ENCODE peak calls at places on chromosomes 1 and 21, in six cellular contexts. One of them, this sample, is unnamed.

GRCh38 chr1:67264152-67264551 is 43.5 kb upstream of the IL12RB2 start:
- DNase-seq in left lung: no peak
- DNase-seq in keratinocyte: no peak
- DNase-seq in WTC11: no peak
- DNase-seq in uterus: no peak
- DNase-seq in A549: no peak
- DNase-seq in this sample: no peak

GRCh38 chr1:85612704-85613361 is 32.3 kb downstream of the CCN1 start:
- DNase-seq in uterus: no peak
- DNase-seq in left lung: no peak
- DNase-seq in WTC11: no peak
- DNase-seq in A549: peak
- DNase-seq in keratinocyte: peak
- DNase-seq in this sample: no peak

GRCh38 chr1:18940303-18941020 is 16.0 kb downstream of the IFFO2 start:
- DNase-seq in left lung: no peak
- DNase-seq in WTC11: no peak
- DNase-seq in A549: no peak
- DNase-seq in keratinocyte: no peak
- DNase-seq in uterus: no peak
- DNase-seq in this sample: no peak

GRCh38 chr21:25963186-25963585 is 207.4 kb downstream of the APP start:
- DNase-seq in keratinocyte: peak
- DNase-seq in A549: peak
- DNase-seq in WTC11: no peak
- DNase-seq in uterus: no peak
- DNase-seq in left lung: no peak
- DNase-seq in this sample: no peak

GRCh38 chr1:152168535-152168868 is 9.5 kb upstream of the RPTN start:
- DNase-seq in WTC11: no peak
- DNase-seq in keratinocyte: no peak
- DNase-seq in A549: no peak
- DNase-seq in uterus: no peak
- DNase-seq in left lung: no peak
- DNase-seq in this sample: no peak

GRCh38 chr1:155207578-155208405 is at the start of gene THBS3:
- DNase-seq in left lung: no peak
- DNase-seq in WTC11: no peak
- DNase-seq in A549: no peak
- DNase-seq in keratinocyte: no peak
- DNase-seq in uterus: peak
- DNase-seq in this sample: no peak

GRCh38 chr1:15709226-15709625 is 25.1 kb downstream of the PLEKHM2 start:
- DNase-seq in uterus: no peak
- DNase-seq in A549: no peak
- DNase-seq in left lung: no peak
- DNase-seq in keratinocyte: no peak
- DNase-seq in WTC11: no peak
- DNase-seq in this sample: no peak

GRCh38 chr21:18030248-18030647 is 211.1 kb upstream of the C21orf91 start:
- DNase-seq in left lung: no peak
- DNase-seq in uterus: no peak
- DNase-seq in WTC11: no peak
- DNase-seq in keratinocyte: no peak
- DNase-seq in A549: no peak
- DNase-seq in this sample: no peak

GRCh38 chr1:23444104-23444533 is 19.6 kb upstream of the TCEA3 start:
- DNase-seq in uterus: peak
- DNase-seq in A549: no peak
- DNase-seq in WTC11: no peak
- DNase-seq in keratinocyte: no peak
- DNase-seq in left lung: no peak
- DNase-seq in this sample: no peak

GRCh38 chr1:65368403-65368802 is 52.1 kb upstream of the LEPR start:
- DNase-seq in WTC11: no peak
- DNase-seq in keratinocyte: no peak
- DNase-seq in A549: no peak
- DNase-seq in left lung: no peak
- DNase-seq in uterus: no peak
- DNase-seq in this sample: no peak

GRCh38 chr1:222399197-222399596 is 148.7 kb downstream of the HHIPL2 start:
- DNase-seq in uterus: no peak
- DNase-seq in keratinocyte: no peak
- DNase-seq in WTC11: no peak
- DNase-seq in left lung: no peak
- DNase-seq in A549: no peak
- DNase-seq in this sample: no peak

GRCh38 chr1:153651771-153652170 is 6.7 kb upstream of the SNAPIN start:
- DNase-seq in left lung: no peak
- DNase-seq in WTC11: no peak
- DNase-seq in A549: no peak
- DNase-seq in uterus: no peak
- DNase-seq in keratinocyte: no peak
- DNase-seq in this sample: no peak

GRCh38 chr1:25703671-25704637 is 87.4 kb downstream of the MAN1C1 start:
- DNase-seq in WTC11: no peak
- DNase-seq in left lung: no peak
- DNase-seq in A549: no peak
- DNase-seq in keratinocyte: no peak
- DNase-seq in uterus: no peak
- DNase-seq in this sample: no peak

GRCh38 chr1:156004843-156005593 is 15.7 kb downstream of the SSR2 start:
- DNase-seq in uterus: no peak
- DNase-seq in left lung: no peak
- DNase-seq in WTC11: no peak
- DNase-seq in A549: no peak
- DNase-seq in keratinocyte: no peak
- DNase-seq in this sample: no peak

GRCh38 chr1:110288111-110288510 is 51.1 kb upstream of the RBM15 start:
- DNase-seq in keratinocyte: no peak
- DNase-seq in uterus: no peak
- DNase-seq in WTC11: no peak
- DNase-seq in left lung: no peak
- DNase-seq in A549: no peak
- DNase-seq in this sample: no peak

GRCh38 chr1:38071530-38072266 is 25.1 kb upstream of the POU3F1 start:
- DNase-seq in keratinocyte: peak
- DNase-seq in uterus: no peak
- DNase-seq in A549: peak
- DNase-seq in WTC11: no peak
- DNase-seq in left lung: no peak
- DNase-seq in this sample: no peak

GRCh38 chr21:43348801-43349261 is 78.1 kb downstream of the SIK1 start:
- DNase-seq in WTC11: no peak
- DNase-seq in A549: no peak
- DNase-seq in uterus: no peak
- DNase-seq in left lung: peak
- DNase-seq in keratinocyte: no peak
- DNase-seq in this sample: no peak

DNA sequence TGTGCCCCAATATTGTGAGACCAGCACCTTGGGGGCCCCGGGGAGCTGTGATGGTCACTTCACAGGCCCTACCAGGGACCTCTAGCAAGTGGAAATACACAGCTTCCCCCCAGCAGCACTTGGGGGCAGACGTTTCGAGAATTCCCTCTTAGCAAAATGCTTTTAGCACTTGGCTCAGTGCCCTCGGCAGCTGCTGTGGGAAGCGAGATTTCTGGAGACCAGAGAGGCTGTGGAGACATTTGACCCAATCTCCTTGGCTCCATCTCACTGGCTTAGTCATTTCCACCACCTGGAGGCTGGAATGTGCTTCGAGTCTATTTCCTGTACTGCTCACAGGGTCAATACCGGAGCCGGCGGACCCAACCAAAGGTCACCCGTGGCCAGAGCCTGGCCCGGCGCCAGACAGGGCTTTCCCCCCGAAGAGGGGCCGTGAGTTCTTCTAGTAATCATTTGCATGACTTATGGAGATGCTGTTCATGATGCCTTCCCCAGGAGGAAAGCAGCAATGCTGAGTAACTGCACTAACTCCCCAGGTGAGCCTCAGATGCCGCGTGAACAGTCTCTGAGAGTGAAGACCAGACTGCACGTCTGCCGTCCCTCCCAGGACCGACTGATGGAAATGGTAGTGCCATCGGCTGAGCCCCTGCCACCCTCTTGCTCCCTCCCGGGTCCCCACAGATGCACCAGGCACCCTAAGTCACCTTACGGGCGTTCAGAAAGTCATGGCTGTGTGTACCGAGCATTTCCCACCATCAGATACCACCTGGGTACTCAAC is 4.4 kb upstream of the C2CD2 start:
- DNase-seq in left lung: no peak
- DNase-seq in keratinocyte: no peak
- DNase-seq in A549: peak
- DNase-seq in WTC11: no peak
- DNase-seq in uterus: peak
- DNase-seq in this sample: no peak
- TF ChIP-seq CTCF in left lung: no peak
- TF ChIP-seq CTCF in keratinocyte: peak
- TF ChIP-seq CTCF in A549: peak
- TF ChIP-seq CTCF in WTC11: no peak
- TF ChIP-seq CTCF in uterus: peak
- TF ChIP-seq CTCF in this sample: no peak

DNA sequence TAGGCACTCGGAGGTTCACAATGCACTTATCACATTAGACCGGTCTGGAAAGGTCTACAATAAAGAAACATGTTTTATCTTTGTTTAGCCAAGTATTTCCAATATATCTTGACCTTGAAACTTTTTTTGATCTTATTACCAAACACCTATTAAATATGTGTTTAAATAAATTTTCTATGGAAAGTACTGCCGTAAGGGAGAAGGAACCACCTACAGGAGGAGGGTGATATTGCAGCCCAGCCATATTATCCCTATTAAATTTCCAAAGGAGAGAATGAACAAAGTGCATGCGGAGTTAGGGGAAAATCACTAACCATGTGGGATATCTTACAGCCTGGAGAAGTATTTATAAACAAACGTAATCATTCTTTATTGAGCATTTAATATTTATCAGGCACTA is 14.5 kb downstream of the BRINP2 start:
- DNase-seq in left lung: no peak
- DNase-seq in A549: peak
- DNase-seq in keratinocyte: no peak
- DNase-seq in WTC11: peak
- DNase-seq in uterus: no peak
- DNase-seq in this sample: no peak
- TF ChIP-seq CTCF in left lung: no peak
- TF ChIP-seq CTCF in A549: no peak
- TF ChIP-seq CTCF in keratinocyte: peak
- TF ChIP-seq CTCF in WTC11: peak
- TF ChIP-seq CTCF in uterus: no peak
- TF ChIP-seq CTCF in this sample: peak

DNA sequence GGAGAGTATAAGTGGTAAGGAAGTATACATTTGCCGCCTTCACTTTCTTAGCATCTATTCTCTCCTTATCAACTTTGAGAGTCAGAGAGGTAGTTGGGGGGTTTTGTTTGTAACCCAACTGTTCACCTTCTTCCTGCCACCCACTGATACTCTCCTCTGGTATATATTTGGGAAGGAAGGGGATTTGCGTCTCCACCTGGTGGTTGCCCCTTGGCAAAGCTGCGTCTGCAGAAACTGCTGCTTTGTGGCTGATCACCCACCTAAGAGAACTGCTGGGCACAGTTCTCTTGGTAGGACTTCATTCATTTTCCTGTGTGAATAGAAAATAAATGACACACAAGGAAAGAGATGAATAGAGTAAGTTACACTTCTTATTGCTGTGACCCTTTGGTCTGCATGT is 87.0 kb downstream of the SYT14 start:
- DNase-seq in keratinocyte: no peak
- DNase-seq in WTC11: peak
- DNase-seq in A549: no peak
- DNase-seq in left lung: no peak
- DNase-seq in uterus: no peak
- DNase-seq in this sample: no peak
- TF ChIP-seq CTCF in keratinocyte: no peak
- TF ChIP-seq CTCF in WTC11: no peak
- TF ChIP-seq CTCF in A549: no peak
- TF ChIP-seq CTCF in left lung: no peak
- TF ChIP-seq CTCF in uterus: no peak
- TF ChIP-seq CTCF in this sample: no peak

GRCh38 chr1:196027127-196027526 is 581.1 kb downstream of the KCNT2 start:
- DNase-seq in keratinocyte: no peak
- DNase-seq in WTC11: no peak
- DNase-seq in uterus: no peak
- DNase-seq in left lung: no peak
- DNase-seq in A549: no peak
- DNase-seq in this sample: no peak

GRCh38 chr1:196034080-196034706 is 574.0 kb downstream of the KCNT2 start:
- DNase-seq in keratinocyte: no peak
- DNase-seq in left lung: no peak
- DNase-seq in uterus: no peak
- DNase-seq in WTC11: peak
- DNase-seq in A549: no peak
- DNase-seq in this sample: no peak

GRCh38 chr1:196030455-196030854 is 577.8 kb downstream of the KCNT2 start:
- DNase-seq in WTC11: no peak
- DNase-seq in left lung: no peak
- DNase-seq in keratinocyte: no peak
- DNase-seq in A549: no peak
- DNase-seq in uterus: no peak
- DNase-seq in this sample: no peak

GRCh38 chr1:196029410-196029809 is 578.8 kb downstream of the KCNT2 start:
- DNase-seq in left lung: no peak
- DNase-seq in A549: no peak
- DNase-seq in uterus: no peak
- DNase-seq in WTC11: no peak
- DNase-seq in keratinocyte: no peak
- DNase-seq in this sample: no peak
- TF ChIP-seq CTCF in left lung: no peak
- TF ChIP-seq CTCF in A549: no peak
- TF ChIP-seq CTCF in uterus: no peak
- TF ChIP-seq CTCF in WTC11: no peak
- TF ChIP-seq CTCF in keratinocyte: no peak
- TF ChIP-seq CTCF in this sample: no peak

DNA sequence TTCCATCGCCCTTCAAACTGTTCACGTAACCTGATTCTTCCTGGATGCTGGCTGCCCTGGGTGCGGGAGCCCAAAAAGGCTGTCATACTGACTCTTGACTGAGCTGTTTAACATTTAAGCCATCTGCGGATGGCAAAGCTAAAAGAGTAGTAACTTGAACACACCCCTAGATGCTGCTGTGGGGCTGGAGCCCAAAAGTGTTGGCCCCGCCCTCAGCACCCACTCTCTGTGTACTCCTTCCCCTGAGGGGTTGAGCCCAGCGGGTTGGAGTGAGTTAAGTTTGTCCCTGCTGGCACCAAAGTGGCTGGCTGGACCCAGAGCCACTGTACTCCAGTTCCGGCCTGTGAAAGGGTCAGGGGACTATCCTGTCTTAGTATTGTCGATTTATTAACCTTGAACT is 640.6 kb downstream of the PTPRU start:
- DNase-seq in left lung: no peak
- DNase-seq in WTC11: peak
- DNase-seq in uterus: no peak
- DNase-seq in A549: no peak
- DNase-seq in keratinocyte: no peak
- DNase-seq in this sample: no peak
- TF ChIP-seq CTCF in left lung: no peak
- TF ChIP-seq CTCF in WTC11: no peak
- TF ChIP-seq CTCF in uterus: no peak
- TF ChIP-seq CTCF in A549: no peak
- TF ChIP-seq CTCF in keratinocyte: no peak
- TF ChIP-seq CTCF in this sample: no peak